ENCODE peak calls at places on chromosomes 7 and 10, in four cellular contexts. E is sigmoid colon, G is SK-N-SH, W is colonic mucosa. O is an unnamed sample. For H3K4me1, the result is how much of the 10 kb centered on the place peaks cover.

GRCh38 chr10:70773965-70774809 is 11.0 kb downstream of the TBATA start:
- DNase-seq in E (no peak), G (peak), W (no peak), O (no peak)

GRCh38 chr10:1776127-1776662 is 38.9 kb upstream of the ADARB2 start:
- DNase-seq in E (no peak), G (no peak), W (no peak), O (no peak)

GRCh38 chr10:62456611-62457101 is 82.5 kb downstream of the ZNF365 start:
- DNase-seq in E (no peak), G (no peak), W (no peak), O (no peak)

GRCh38 chr10:114087255-114087654 is 43.6 kb downstream of the ADRB1 start:
- DNase-seq in E (no peak), G (no peak), W (no peak), O (no peak)

GRCh38 chr7:43905209-43905946 is 1.0 kb downstream of the URGCP start:
- DNase-seq in E (no peak), G (peak), W (peak), O (no peak)

GRCh38 chr7:139661875-139662274 is 115.9 kb downstream of the HIPK2 start:
- DNase-seq in E (no peak), G (no peak), W (no peak), O (no peak)

GRCh38 chr7:30510124-30511074 is 5.8 kb upstream of the GGCT start:
- DNase-seq in E (no peak), G (peak), W (peak), O (no peak)

GRCh38 chr7:90743626-90744025 is 147.5 kb downstream of the CDK14 start:
- DNase-seq in E (no peak), G (no peak), W (no peak), O (no peak)

GRCh38 chr10:1074063-1074747 is 18.0 kb downstream of the WDR37 start:
- DNase-seq in E (no peak), G (no peak), W (no peak), O (no peak)

GRCh38 chr7:151456276-151456675 is 16.3 kb upstream of the CRYGN start:
- DNase-seq in E (peak), G (no peak), W (no peak), O (no peak)

GRCh38 chr7:36053589-36053988 is 99.5 kb upstream of the EEPD1 start:
- DNase-seq in E (no peak), G (no peak), W (no peak), O (no peak)

GRCh38 chr10:31630866-31631567 is 297.6 kb downstream of the ARHGAP12 start:
- DNase-seq in E (peak), G (no peak), W (no peak), O (no peak)

GRCh38 chr10:78829570-78829969 is 239.2 kb upstream of the ZMIZ1 start:
- DNase-seq in E (no peak), G (no peak), W (no peak), O (no peak)

GRCh38 chr7:113774182-113774807 is 144.5 kb downstream of the PPP1R3A start:
- DNase-seq in E (no peak), G (peak), W (no peak), O (no peak)

GRCh38 chr7:2617710-2617975 is 14.1 kb upstream of the TTYH3 start:
- DNase-seq in E (no peak), G (no peak), W (no peak), O (peak)

GRCh38 chr7:38777609-38778008 is 131.4 kb downstream of the VPS41 start:
- DNase-seq in E (no peak), G (no peak), W (no peak), O (no peak)

GRCh38 chr7:115782716-115783460 is 247.7 kb downstream of the TFEC start:
- DNase-seq in E (no peak), G (no peak), W (no peak), O (no peak)

GRCh38 chr7:151506901-151507382 is 12.8 kb downstream of the RHEB start:
- DNase-seq in E (peak), G (peak), W (no peak), O (no peak)

GRCh38 chr10:48907730-48908129 is 31.9 kb downstream of the LRRC18 start:
- DNase-seq in E (no peak), G (no peak), W (no peak), O (no peak)

GRCh38 chr10:86294346-86295265 is 72.0 kb downstream of the GRID1 start:
- DNase-seq in E (peak), G (peak), W (peak), O (no peak)

GRCh38 chr7:20217193-20217948 is at the start of gene MACC1:
- DNase-seq in E (no peak), G (no peak), W (peak), O (no peak)

GRCh38 chr10:57015595-57016303 is 654.7 kb upstream of the ZWINT start:
- DNase-seq in E (no peak), G (no peak), W (no peak), O (no peak)

GRCh38 chr10:130519791-130520190 is 383.6 kb downstream of the GLRX3 start:
- DNase-seq in E (no peak), G (no peak), W (no peak), O (no peak)

GRCh38 chr10:114771749-114772148 is 49.8 kb upstream of the FHIP2A start:
- DNase-seq in E (no peak), G (no peak), W (no peak), O (no peak)

GRCh38 chr7:38840736-38841460 is 68.1 kb downstream of the VPS41 start:
- DNase-seq in E (no peak), G (no peak), W (no peak), O (no peak)

GRCh38 chr7:2166625-2167280 is 66.0 kb downstream of the MAD1L1 start:
- DNase-seq in E (no peak), G (peak), W (no peak), O (no peak)

GRCh38 chr7:36945612-36946400 is 221.5 kb upstream of the AOAH start:
- DNase-seq in E (no peak), G (peak), W (peak), O (no peak)

GRCh38 chr10:2284071-2284470 is 546.7 kb upstream of the ADARB2 start:
- DNase-seq in E (no peak), G (no peak), W (no peak), O (no peak)

GRCh38 chr10:61081331-61081730 is 137.3 kb upstream of the RHOBTB1 start:
- DNase-seq in E (no peak), G (no peak), W (no peak), O (no peak)

GRCh38 chr7:132446666-132447217 is 129.5 kb downstream of the PLXNA4 start:
- DNase-seq in E (no peak), G (no peak), W (no peak), O (no peak)

GRCh38 chr7:35251606-35252310 is 2.1 kb downstream of the TBX20 start:
- DNase-seq in E (no peak), G (no peak), W (no peak), O (no peak)

GRCh38 chr7:55903985-55904759 is 16.9 kb downstream of the ZNF713 start:
- DNase-seq in E (no peak), G (no peak), W (no peak), O (no peak)

GRCh38 chr10:11325817-11326216 is 285.6 kb downstream of the USP6NL start:
- DNase-seq in E (no peak), G (no peak), W (no peak), O (no peak)

GRCh38 chr7:157679607-157680006 is 342.8 kb downstream of the DNAJB6 start:
- DNase-seq in E (peak), G (peak), W (no peak), O (no peak)

GRCh38 chr10:14617850-14618249 is 156.8 kb downstream of the FAM107B start:
- DNase-seq in E (no peak), G (no peak), W (no peak), O (no peak)

GRCh38 chr7:21603972-21604749 is 61.3 kb downstream of the DNAH11 start:
- DNase-seq in E (no peak), G (no peak), W (no peak), O (no peak)

GRCh38 chr7:110762514-110762913 is 328.4 kb upstream of the LRRN3 start:
- DNase-seq in E (no peak), G (no peak), W (no peak), O (no peak)

GRCh38 chr7:82593780-82594179 is 150.2 kb upstream of the CACNA2D1 start:
- DNase-seq in E (no peak), G (no peak), W (no peak), O (no peak)

GRCh38 chr7:152435384-152436278 is at the start of gene KMT2C:
- DNase-seq in E (peak), G (peak), W (peak), O (peak)

DNA sequence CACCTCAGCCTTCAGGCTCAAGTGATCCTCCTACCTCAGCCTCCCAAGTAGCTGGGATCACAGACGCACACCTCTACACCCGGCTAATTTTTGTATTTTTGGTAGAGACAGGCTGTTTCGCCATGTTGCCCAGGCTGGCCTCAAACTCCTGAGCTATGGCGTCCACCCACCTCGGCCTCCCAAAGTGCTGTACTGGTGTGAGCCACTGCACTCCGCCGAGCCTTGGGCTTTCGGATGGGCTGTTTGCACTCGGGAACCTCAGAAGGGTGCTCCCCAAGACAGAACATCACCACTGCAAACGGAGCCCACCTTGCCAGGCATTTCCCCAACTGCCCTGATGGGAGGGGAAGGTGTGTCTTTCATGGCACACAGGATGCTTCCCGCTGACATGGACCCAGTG is 27.3 kb downstream of the TMEM120A start:
- DNase-seq in E (no peak), G (no peak), W (peak), O (no peak)
- H3K4me1 ChIP-seq in E (half or more), G (under half), W (under half), O (half or more)

DNA sequence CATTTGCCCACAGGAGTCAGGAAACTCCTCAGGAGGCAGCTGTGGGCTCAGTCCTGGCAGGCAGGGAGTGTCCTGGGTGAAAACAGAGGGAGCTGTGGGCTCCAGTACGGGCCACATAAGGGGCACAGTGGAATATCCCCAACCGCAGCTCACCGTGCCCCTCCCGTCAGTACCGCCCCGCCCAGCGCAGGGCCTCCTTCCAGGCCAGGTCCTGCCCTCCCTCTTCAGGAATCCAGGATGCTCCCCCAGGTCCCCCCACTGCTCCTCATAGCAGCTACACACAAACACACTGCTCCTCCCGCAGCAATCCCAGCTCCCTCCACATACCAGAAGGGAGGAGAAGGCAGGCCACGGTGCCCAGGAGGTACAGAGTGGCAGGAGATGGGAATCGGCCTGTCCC is 179.0 kb downstream of the TNS3 start:
- DNase-seq in E (peak), G (no peak), W (no peak), O (no peak)
- H3K27ac ChIP-seq in E (peak), G (no peak), W (no peak), O (no peak)

GRCh38 chr10:133336131-133337078 is at the start of gene CALY:
- DNase-seq in E (no peak), G (peak), W (no peak), O (no peak)

GRCh38 chr10:133338080-133339071 is 1.7 kb upstream of the CALY start:
- DNase-seq in E (no peak), G (no peak), W (no peak), O (no peak)

GRCh38 chr10:133342942-133343341 is 4.2 kb upstream of the PRAP1 start:
- DNase-seq in E (no peak), G (no peak), W (no peak), O (no peak)

GRCh38 chr10:133337079-133337725 is 506 bp upstream of the CALY start:
- DNase-seq in E (no peak), G (no peak), W (no peak), O (no peak)

GRCh38 chr10:133339708-133340380 is 3.1 kb upstream of the CALY start:
- DNase-seq in E (no peak), G (no peak), W (no peak), O (no peak)
- TF ChIP-seq CTCF in E (no peak), G (no peak), W (no peak), O (no peak)

GRCh38 chr10:96118604-96119450 is 11.3 kb upstream of the ZNF518A start:
- DNase-seq in E (no peak), G (no peak), W (peak), O (no peak)

GRCh38 chr10:96124230-96125141 is 5.6 kb upstream of the ZNF518A start:
- DNase-seq in E (no peak), G (peak), W (peak), O (no peak)

GRCh38 chr10:96125142-96125515 is 5.0 kb upstream of the ZNF518A start:
- DNase-seq in E (no peak), G (no peak), W (no peak), O (no peak)

GRCh38 chr10:96122824-96123223 is 7.3 kb upstream of the ZNF518A start:
- DNase-seq in E (no peak), G (no peak), W (no peak), O (no peak)
- H3K4me1 ChIP-seq in E (under half), G (under half), W (under half), O (under half)

GRCh38 chr10:122500194-122500593 is 38.8 kb downstream of the HTRA1 start:
- DNase-seq in E (no peak), G (no peak), W (no peak), O (no peak)

GRCh38 chr10:122498521-122498920 is 37.2 kb downstream of the HTRA1 start:
- DNase-seq in E (peak), G (no peak), W (no peak), O (peak)

GRCh38 chr10:122499491-122499941 is 38.2 kb downstream of the HTRA1 start:
- DNase-seq in E (peak), G (no peak), W (peak), O (peak)

GRCh38 chr10:122500726-122501125 is 39.4 kb downstream of the HTRA1 start:
- DNase-seq in E (no peak), G (no peak), W (no peak), O (no peak)

GRCh38 chr10:122499012-122499411 is 37.7 kb downstream of the HTRA1 start:
- DNase-seq in E (no peak), G (no peak), W (no peak), O (peak)
- H3K27ac ChIP-seq in E (peak), G (peak), W (no peak), O (peak)

O was measured in left ventricle myocardium inferior.